ENCODE peak calls at places on chromosomes 3 and 15, in six cellular contexts. J is H9, D is mesenchymal stem cell, W is neuronal stem cell, H is IMR-90, R is trophoblast cell. E is an unnamed sample.

GRCh38 chr3:11563749-11564148 is 80.0 kb downstream of the VGLL4 start:
- DNase-seq in J (no peak), D (no peak), W (no peak), H (no peak), R (no peak), E (no peak)

GRCh38 chr3:122938756-122939425 is 88.7 kb downstream of the SEMA5B start:
- DNase-seq in J (no peak), D (no peak), W (no peak), H (no peak), R (peak; percentile 55), E (no peak)

GRCh38 chr15:41891226-41891625 is 2.6 kb downstream of the SPTBN5 start:
- DNase-seq in J (no peak), D (no peak), W (no peak), H (no peak), R (no peak), E (no peak)

GRCh38 chr3:189637755-189638154 is 6.6 kb downstream of the TP63 start:
- DNase-seq in J (no peak), D (no peak), W (no peak), H (no peak), R (no peak), E (no peak)

GRCh38 chr3:126958638-126959085 is 24.3 kb upstream of the PLXNA1 start:
- DNase-seq in J (no peak), D (no peak), W (no peak), H (no peak), R (no peak), E (no peak)

GRCh38 chr3:8136553-8136952 is 365.1 kb upstream of the LMCD1 start:
- DNase-seq in J (no peak), D (no peak), W (no peak), H (no peak), R (no peak), E (no peak)

GRCh38 chr15:65525622-65526021 is 4.6 kb upstream of the HACD3 start:
- DNase-seq in J (no peak), D (peak; percentile 30), W (no peak), H (no peak), R (no peak), E (no peak)

GRCh38 chr3:148962513-148962912 is 28.8 kb upstream of the GYG1 start:
- DNase-seq in J (peak; percentile 81), D (peak; percentile 84), W (no peak), H (peak; percentile 88), R (peak; percentile 42), E (peak; percentile 47)

GRCh38 chr3:63656791-63657190 is 4.3 kb downstream of the SNTN start:
- DNase-seq in J (no peak), D (no peak), W (no peak), H (peak; percentile 56), R (peak; percentile 35), E (no peak)

GRCh38 chr3:58630081-58630709 is 36.4 kb downstream of the FAM3D start:
- DNase-seq in J (peak; percentile 78), D (peak; percentile 65), W (peak; percentile 71), H (peak; percentile 57), R (peak; percentile 13), E (peak; percentile 96)

GRCh38 chr3:123085293-123085949 is 18.6 kb downstream of the PDIA5 start:
- DNase-seq in J (no peak), D (peak; percentile 60), W (no peak), H (no peak), R (no peak), E (no peak)

GRCh38 chr3:12891985-12892839 is 50.8 kb upstream of the RPL32 start:
- DNase-seq in J (peak; percentile 53), D (peak; percentile 71), W (peak; percentile 69), H (peak; percentile 66), R (no peak), E (peak; percentile 70)

GRCh38 chr15:64809649-64810498 is 15.6 kb downstream of the PIF1 start:
- DNase-seq in J (peak; percentile 91), D (peak; percentile 80), W (peak; percentile 83), H (peak; percentile 66), R (peak; percentile 59), E (peak; percentile 97)

DNA sequence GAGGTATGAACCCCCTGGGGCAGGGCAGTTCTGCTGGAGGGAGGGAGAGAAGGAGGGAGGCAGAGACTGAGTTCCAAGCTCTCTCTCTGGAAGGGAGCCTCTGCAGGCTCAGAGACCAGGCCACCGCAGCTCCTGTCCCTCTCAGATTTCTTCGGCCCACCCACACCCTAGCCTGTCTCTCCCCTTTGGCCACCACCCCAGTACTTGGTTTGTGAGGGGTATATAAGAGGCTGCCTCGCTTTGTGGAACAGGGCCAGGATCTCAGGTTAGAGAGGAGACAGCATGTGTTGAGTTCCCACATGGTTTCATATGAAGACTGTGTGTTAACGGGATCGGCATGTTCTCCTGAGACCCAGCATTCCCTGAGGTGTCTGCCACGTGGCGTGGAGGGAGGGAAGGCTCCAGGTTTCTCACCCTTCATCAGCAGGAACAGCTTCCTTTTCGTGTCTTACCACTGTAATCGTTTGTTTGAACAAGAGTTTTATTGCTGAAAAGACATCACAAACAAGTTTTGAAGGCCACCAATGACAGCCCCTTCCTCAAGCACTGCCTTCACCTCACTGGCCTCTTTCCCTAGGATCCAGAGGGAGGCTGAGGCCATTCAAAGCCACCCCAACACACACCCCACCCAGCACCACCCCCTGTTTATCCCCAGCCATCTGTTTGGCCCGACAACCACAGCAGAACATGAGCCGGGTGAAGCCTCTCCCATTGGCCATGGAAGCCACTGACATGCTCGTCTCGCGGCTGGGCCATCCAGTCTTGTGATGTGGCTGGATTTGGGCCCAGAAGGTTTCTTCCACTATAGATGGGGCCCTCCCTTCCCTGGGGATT is 9.8 kb downstream of the BHLHE40 start:
- DNase-seq in J (no peak), D (peak; percentile 75), W (no peak), H (peak; percentile 51), R (no peak), E (no peak)
- H2AK5ac ChIP-seq in J (no peak overlapping the region), D (peak overlapping the region; percentile 80), W (peak overlapping the region; percentile 34), H (peak overlapping the region; percentile 61), R (peak overlapping the region; percentile 55), E (no peak overlapping the region)

DNA sequence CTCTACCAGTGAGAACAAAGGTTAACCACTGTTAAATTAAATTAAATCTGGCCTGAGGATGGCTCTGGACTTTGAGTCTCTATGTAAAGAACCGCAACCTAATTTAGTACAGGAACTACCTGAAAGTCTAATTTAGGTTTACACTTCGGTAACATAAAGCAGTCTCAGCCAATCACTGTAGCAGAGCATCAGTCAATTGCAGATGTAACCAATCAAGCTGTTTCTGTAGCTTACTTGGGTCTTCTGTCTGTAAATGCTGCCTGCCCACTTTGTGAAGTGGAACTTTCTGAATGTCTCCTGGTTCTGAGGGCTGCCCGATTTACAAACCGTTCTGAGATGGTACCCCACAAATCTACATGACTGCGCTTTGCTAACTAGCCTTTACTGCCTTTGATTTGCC is 39.1 kb upstream of the RASGRP1 start:
- DNase-seq in J (no peak), D (no peak), W (no peak), H (no peak), R (no peak), E (no peak)
- H2AFZ ChIP-seq in J (no peak overlapping the region), D (no peak overlapping the region), W (no peak overlapping the region), H (no peak overlapping the region), R (peak overlapping the region; percentile 18), E (peak overlapping the region; percentile 38)

GRCh38 chr3:47251689-47252088 is 30.9 kb downstream of the KIF9 start:
- DNase-seq in J (no peak), D (no peak), W (no peak), H (no peak), R (no peak), E (no peak)
- H2AK5ac ChIP-seq in J (no peak overlapping the region), D (no peak overlapping the region), W (no peak overlapping the region), H (no peak overlapping the region), R (no peak overlapping the region), E (no peak overlapping the region)

GRCh38 chr3:27559835-27560234 is 75.7 kb upstream of the SLC4A7 start:
- DNase-seq in J (no peak), D (no peak), W (no peak), H (peak; percentile 88), R (peak; percentile 98), E (no peak)
- H2AFZ ChIP-seq in J (peak overlapping the region; percentile 9), D (no peak overlapping the region), W (no peak overlapping the region), H (peak overlapping the region; percentile 84), R (no peak overlapping the region), E (peak overlapping the region; percentile 94)

DNA sequence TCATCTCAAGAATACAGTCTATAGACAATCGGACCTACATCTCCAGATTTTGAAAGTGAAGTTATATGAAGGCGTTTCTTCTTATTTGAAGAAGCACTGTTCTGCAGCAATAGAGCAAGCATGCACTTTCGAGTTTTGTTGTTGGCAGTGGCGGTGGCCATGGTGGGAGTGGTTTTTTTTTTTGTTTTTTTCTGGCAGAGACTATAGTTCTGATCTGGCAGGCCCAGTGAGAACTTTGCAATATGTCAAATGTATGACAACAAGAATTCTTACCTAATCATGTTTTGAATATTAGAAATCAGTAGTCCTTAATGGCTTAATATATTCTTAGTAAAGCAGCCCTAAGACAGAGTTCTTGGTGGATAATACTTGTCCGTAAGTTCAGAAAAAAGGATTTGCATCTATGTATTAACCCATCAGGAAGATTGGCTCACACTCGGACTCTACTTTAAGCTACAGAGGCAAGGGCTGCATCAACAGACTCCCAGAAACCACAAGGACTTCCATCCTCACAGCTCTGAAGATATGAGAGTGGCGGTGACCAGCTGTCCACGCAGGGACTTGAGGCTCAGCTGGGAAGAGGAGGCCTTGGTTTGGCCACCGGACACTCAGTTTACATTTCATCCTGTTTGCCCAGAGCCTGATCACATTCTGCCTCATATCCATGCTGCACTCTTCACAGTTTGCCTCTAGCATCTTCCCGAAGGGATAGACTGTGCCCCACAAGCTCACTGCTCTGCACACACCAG is 124.1 kb upstream of the THBS1 start:
- DNase-seq in J (no peak), D (no peak), W (no peak), H (no peak), R (no peak), E (no peak)
- H2AK5ac ChIP-seq in J (no peak overlapping the region), D (no peak overlapping the region), W (no peak overlapping the region), H (peak overlapping the region; percentile 13), R (no peak overlapping the region), E (no peak overlapping the region)

GRCh38 chr3:105367406-105368213 is 901 bp downstream of the ALCAM start:
- DNase-seq in J (peak; percentile 48), D (peak; percentile 86), W (peak; percentile 64), H (peak; percentile 70), R (no peak), E (peak; percentile 71)
- H2AFZ ChIP-seq in J (no peak overlapping the region), D (peak overlapping the region; percentile 10), W (peak overlapping the region; percentile 90), H (peak overlapping the region; percentile 88), R (peak overlapping the region; percentile 67), E (peak overlapping the region; percentile 36)